ENCODE peak calls at places on chromosomes 1 and 21, in ten cellular contexts. G is fibroblast of pulmonary artery; H is astrocyte of the cerebellum; M is effector memory CD8-positive, alpha-beta T cell; D is T-helper 1 cell; L is central memory CD4-positive, alpha-beta T cell; V is G401; I is cardiac fibroblast; Z is aorta; U is NCI-H1092. X is an unnamed sample.

GRCh38 chr1:40768146-40768990 is 15.2 kb upstream of the KCNQ4 start:
- DNase-seq in G (no peak), H (no peak), M (no peak), D (no peak), L (no peak), V (no peak), I (no peak), Z (no peak), U (no peak), X (no peak)

GRCh38 chr1:51566260-51566659 is 47.2 kb upstream of the EPS15 start:
- DNase-seq in G (no peak), H (no peak), M (no peak), D (no peak), L (no peak), V (no peak), I (no peak), Z (no peak), U (no peak), X (no peak)

GRCh38 chr1:157168015-157168414 is 29.8 kb upstream of the ETV3 start:
- DNase-seq in G (no peak), H (no peak), M (no peak), D (no peak), L (no peak), V (no peak), I (no peak), Z (no peak), U (no peak), X (no peak)

GRCh38 chr1:171645553-171646336 is 6.7 kb downstream of the MYOC start:
- DNase-seq in G (peak), H (peak), M (no peak), D (no peak), L (no peak), V (peak), I (peak), Z (peak), U (no peak), X (peak)

GRCh38 chr1:182699673-182700350 is 15.4 kb upstream of the RGS8 start:
- DNase-seq in G (no peak), H (no peak), M (no peak), D (no peak), L (no peak), V (peak), I (peak), Z (no peak), U (peak), X (peak)

GRCh38 chr1:53219711-53220110 is 723 bp downstream of the CZIB start:
- DNase-seq in G (no peak), H (no peak), M (no peak), D (no peak), L (no peak), V (no peak), I (no peak), Z (no peak), U (no peak), X (no peak)

GRCh38 chr1:13697738-13698137 is 2.2 kb upstream of the PRDM2 start:
- DNase-seq in G (no peak), H (no peak), M (no peak), D (no peak), L (no peak), V (no peak), I (peak), Z (no peak), U (no peak), X (no peak)

GRCh38 chr1:37887986-37888700 is 28.8 kb upstream of the MTF1 start:
- DNase-seq in G (no peak), H (no peak), M (no peak), D (no peak), L (no peak), V (no peak), I (no peak), Z (no peak), U (no peak), X (no peak)

GRCh38 chr21:16713331-16714114 is 799.3 kb upstream of the CXADR start:
- DNase-seq in G (peak), H (peak), M (no peak), D (no peak), L (no peak), V (no peak), I (peak), Z (no peak), U (no peak), X (no peak)

GRCh38 chr1:154176341-154176740 is 15.6 kb downstream of the TPM3 start:
- DNase-seq in G (peak), H (peak), M (no peak), D (no peak), L (no peak), V (no peak), I (peak), Z (no peak), U (no peak), X (no peak)

GRCh38 chr1:212470059-212470458 is 37.3 kb downstream of the NENF start:
- DNase-seq in G (peak), H (peak), M (no peak), D (no peak), L (no peak), V (peak), I (peak), Z (peak), U (no peak), X (no peak)

GRCh38 chr21:45528981-45529784 is 13.1 kb downstream of the SLC19A1 start:
- DNase-seq in G (no peak), H (no peak), M (no peak), D (peak), L (no peak), V (no peak), I (no peak), Z (peak), U (no peak), X (no peak)

GRCh38 chr1:197017558-197018146 is 40.3 kb downstream of the CFHR5 start:
- DNase-seq in G (peak), H (no peak), M (no peak), D (no peak), L (no peak), V (no peak), I (no peak), Z (no peak), U (no peak), X (no peak)

GRCh38 chr21:46443910-46444309 is 14.8 kb upstream of the DIP2A start:
- DNase-seq in G (no peak), H (no peak), M (no peak), D (no peak), L (no peak), V (no peak), I (peak), Z (no peak), U (no peak), X (no peak)

GRCh38 chr1:14755518-14756252 is 157.2 kb downstream of the KAZN start:
- DNase-seq in G (no peak), H (no peak), M (no peak), D (no peak), L (no peak), V (peak), I (no peak), Z (no peak), U (no peak), X (no peak)

GRCh38 chr1:94279048-94279447 is 41.7 kb upstream of the ARHGAP29 start:
- DNase-seq in G (peak), H (no peak), M (no peak), D (no peak), L (no peak), V (no peak), I (peak), Z (no peak), U (no peak), X (no peak)

GRCh38 chr1:233386336-233386735 is 58.8 kb downstream of the MAP3K21 start:
- DNase-seq in G (peak), H (no peak), M (no peak), D (no peak), L (no peak), V (no peak), I (no peak), Z (no peak), U (no peak), X (no peak)

GRCh38 chr1:163561570-163562295 is 240.0 kb downstream of the NUF2 start:
- DNase-seq in G (peak), H (no peak), M (no peak), D (no peak), L (no peak), V (no peak), I (peak), Z (no peak), U (peak), X (peak)

GRCh38 chr1:61853545-61853944 is 111.3 kb downstream of the PATJ start:
- DNase-seq in G (peak), H (peak), M (no peak), D (no peak), L (no peak), V (no peak), I (peak), Z (no peak), U (no peak), X (peak)

GRCh38 chr1:156490401-156491032 is 10.1 kb downstream of the MEF2D start:
- DNase-seq in G (no peak), H (no peak), M (no peak), D (no peak), L (no peak), V (no peak), I (no peak), Z (peak), U (no peak), X (no peak)

GRCh38 chr1:203640723-203641523 is 14.3 kb downstream of the ATP2B4 start:
- DNase-seq in G (no peak), H (no peak), M (no peak), D (no peak), L (no peak), V (no peak), I (no peak), Z (no peak), U (no peak), X (peak)

GRCh38 chr1:6511056-6511455 is 19.6 kb upstream of the PLEKHG5 start:
- DNase-seq in G (no peak), H (no peak), M (no peak), D (no peak), L (no peak), V (no peak), I (no peak), Z (no peak), U (peak), X (no peak)

GRCh38 chr1:79657916-79658662 is 651.6 kb upstream of the ADGRL4 start:
- DNase-seq in G (peak), H (peak), M (no peak), D (no peak), L (no peak), V (no peak), I (peak), Z (no peak), U (no peak), X (no peak)

GRCh38 chr1:235069577-235070563 is 58.8 kb downstream of the TOMM20 start:
- DNase-seq in G (peak), H (no peak), M (no peak), D (no peak), L (no peak), V (peak), I (peak), Z (peak), U (peak), X (no peak)

GRCh38 chr1:26281971-26282693 is 2.2 kb downstream of the SH3BGRL3 start:
- DNase-seq in G (no peak), H (no peak), M (no peak), D (no peak), L (no peak), V (no peak), I (peak), Z (no peak), U (no peak), X (no peak)

GRCh38 chr1:11180342-11180744 is 8.8 kb upstream of the ANGPTL7 start:
- DNase-seq in G (peak), H (peak), M (no peak), D (no peak), L (no peak), V (no peak), I (peak), Z (no peak), U (no peak), X (no peak)

GRCh38 chr1:22846453-22846852 is 126.2 kb downstream of the LACTBL1 start:
- DNase-seq in G (no peak), H (no peak), M (no peak), D (no peak), L (no peak), V (no peak), I (no peak), Z (peak), U (no peak), X (no peak)

GRCh38 chr1:176752505-176752904 is 289.5 kb downstream of the PAPPA2 start:
- DNase-seq in G (no peak), H (no peak), M (no peak), D (no peak), L (no peak), V (no peak), I (no peak), Z (no peak), U (no peak), X (no peak)

GRCh38 chr21:29007801-29008200 is 11.3 kb downstream of the RWDD2B start:
- DNase-seq in G (no peak), H (no peak), M (no peak), D (no peak), L (no peak), V (no peak), I (no peak), Z (no peak), U (no peak), X (no peak)

GRCh38 chr21:28521932-28522826 is 470.5 kb downstream of the LTN1 start:
- DNase-seq in G (peak), H (peak), M (no peak), D (no peak), L (no peak), V (peak), I (peak), Z (no peak), U (no peak), X (no peak)

GRCh38 chr1:203772836-203773235 is 7.9 kb downstream of the LAX1 start:
- DNase-seq in G (no peak), H (no peak), M (no peak), D (no peak), L (no peak), V (no peak), I (no peak), Z (no peak), U (no peak), X (no peak)

GRCh38 chr1:215358356-215358755 is 208.7 kb upstream of the KCTD3 start:
- DNase-seq in G (no peak), H (no peak), M (no peak), D (no peak), L (no peak), V (no peak), I (no peak), Z (no peak), U (no peak), X (no peak)

GRCh38 chr1:194474701-194475100 is 1288.3 kb upstream of the B3GALT2 start:
- DNase-seq in G (no peak), H (peak), M (no peak), D (no peak), L (no peak), V (no peak), I (peak), Z (no peak), U (no peak), X (no peak)

GRCh38 chr1:238777551-238777950 is 608.8 kb upstream of the CHRM3 start:
- DNase-seq in G (peak), H (no peak), M (no peak), D (no peak), L (no peak), V (no peak), I (no peak), Z (no peak), U (no peak), X (no peak)

GRCh38 chr1:101239095-101240040 is 2.5 kb downstream of the S1PR1 start:
- DNase-seq in G (no peak), H (no peak), M (peak), D (peak), L (peak), V (no peak), I (no peak), Z (no peak), U (no peak), X (no peak)

X was measured in NCI-H1694 treated with DMSO at 0.1 percent for 48 hours.